ENCODE peak calls at places on chromosomes 12 and 14, in ten cellular contexts. S is MM.1S; K is H9; L is fibroblast of pulmonary artery; J is activated CD4-positive, alpha-beta T cell treated with anti-CD3 and anti-CD28 coated beads, Interleukin-2, amount 10 ng/mL, durations not matched to agents 7 days and 5 days; Y is endothelial cell; E is left cardiac atrium; B is H54; D is GF-D8; O is heart left ventricle. N is an unnamed sample.

GRCh38 chr12:102946042-102946441 is 11.4 kb upstream of the ASCL1 start:
- DNase-seq in Y (no peak), S (no peak), J (no peak), L (no peak), O (no peak), K (no peak), D (no peak), E (no peak), B (no peak), N (no peak)

GRCh38 chr14:50083467-50084337 is 32.7 kb downstream of the VCPKMT start:
- DNase-seq in K (no peak), D (no peak), Y (no peak), B (no peak), J (peak; percentile 48), O (no peak), L (no peak), E (no peak), S (peak; percentile 18), N (no peak)

GRCh38 chr14:55540847-55541773 is 38.9 kb upstream of the KTN1 start:
- DNase-seq in E (no peak), Y (no peak), L (no peak), O (no peak), J (no peak), D (no peak), S (no peak), K (no peak), B (no peak), N (peak; percentile 32)

GRCh38 chr12:94171595-94171930 is 23.2 kb downstream of the PLXNC1 start:
- DNase-seq in K (no peak), Y (no peak), E (no peak), J (no peak), D (no peak), S (no peak), B (no peak), O (no peak), L (peak; percentile 57), N (peak; percentile 84)

GRCh38 chr12:71455028-71455737 is 15.6 kb downstream of the LGR5 start:
- DNase-seq in K (no peak), Y (no peak), S (no peak), O (no peak), L (no peak), E (no peak), D (no peak), J (no peak), B (no peak), N (no peak)

GRCh38 chr14:52856139-52856538 is 64.7 kb upstream of the GNPNAT1 start:
- DNase-seq in J (no peak), K (no peak), B (no peak), O (no peak), S (no peak), D (no peak), L (no peak), E (no peak), Y (no peak), N (no peak)

GRCh38 chr14:105448706-105449111 is 25.9 kb upstream of the CRIP2 start:
- DNase-seq in E (peak; percentile 81), J (peak; percentile 54), Y (peak; percentile 84), S (no peak), K (peak; percentile 81), D (no peak), L (peak; percentile 64), B (peak; percentile 75), O (peak; percentile 76), N (peak; percentile 60)

GRCh38 chr14:105481886-105482454 is 4.7 kb upstream of the CRIP1 start:
- DNase-seq in O (peak; percentile 95), J (peak; percentile 98), L (peak; percentile 99), K (peak; percentile 92), B (peak; percentile 99), E (peak; percentile 96), S (peak; percentile 84), D (peak; percentile 41), Y (peak; percentile 87), N (peak; percentile 99)

GRCh38 chr12:115774148-115774905 is 503.2 kb downstream of the MED13L start:
- DNase-seq in L (no peak), J (no peak), B (no peak), D (no peak), E (no peak), K (no peak), Y (no peak), O (no peak), S (no peak), N (no peak)